ENCODE peak calls at places on chromosomes 13 and 19, in eight cellular contexts. K is C1 segment of cervical spinal cord; M is foreskin fibroblast; E is psoas muscle; X is stimulated activated CD4-positive, alpha-beta T cell treated with anti-CD3 and anti-CD28 coated beads, Interleukin-15, amount 100 ng/mL, for 1 hour; N is T-helper 2 cell; T is ovary; Y is stimulated activated CD8-positive, alpha-beta memory T cell treated with anti-CD3 and anti-CD28 coated beads, Interleukin-2, amount 100 ng/mL, for 48 hours. V is an unnamed sample.

GRCh38 chr13:72290962-72291681 is 424.1 kb upstream of the DACH1 start:
- DNase-seq in K (no peak), M (peak), E (no peak), X (no peak), N (no peak), T (no peak), Y (no peak), V (no peak)

GRCh38 chr13:111974065-111974640 is 92.8 kb upstream of the SOX1 start:
- DNase-seq in K (no peak), M (no peak), E (no peak), X (no peak), N (no peak), T (no peak), Y (no peak), V (no peak)

GRCh38 chr19:4575978-4576933 is 16.8 kb upstream of the SEMA6B start:
- DNase-seq in K (no peak), M (peak), E (peak), X (peak), N (peak), T (peak), Y (peak), V (peak)

GRCh38 chr13:43835701-43836100 is 43.8 kb downstream of the CCDC122 start:
- DNase-seq in K (no peak), M (peak), E (no peak), X (no peak), N (no peak), T (no peak), Y (no peak), V (no peak)

GRCh38 chr19:5193192-5193591 is 147.4 kb downstream of the PTPRS start:
- DNase-seq in K (no peak), M (no peak), E (no peak), X (no peak), N (no peak), T (no peak), Y (no peak), V (no peak)

GRCh38 chr19:3604987-3605343 is 1.7 kb downstream of the TBXA2R start:
- DNase-seq in K (no peak), M (no peak), E (no peak), X (no peak), N (no peak), T (no peak), Y (no peak), V (no peak)

GRCh38 chr19:1055028-1055425 is 11.9 kb upstream of the ARHGAP45 start:
- DNase-seq in K (no peak), M (no peak), E (no peak), X (no peak), N (no peak), T (no peak), Y (no peak), V (no peak)

GRCh38 chr19:38386300-38386967 is 1.4 kb downstream of the GGN start:
- DNase-seq in K (no peak), M (peak), E (peak), X (no peak), N (no peak), T (no peak), Y (no peak), V (no peak)

GRCh38 chr19:18629166-18630088 is 7.4 kb upstream of the KLHL26 start:
- DNase-seq in K (no peak), M (peak), E (peak), X (no peak), N (no peak), T (no peak), Y (no peak), V (no peak)

GRCh38 chr13:112209731-112210130 is 142.8 kb downstream of the SOX1 start:
- DNase-seq in K (no peak), M (no peak), E (no peak), X (no peak), N (no peak), T (no peak), Y (no peak), V (no peak)

GRCh38 chr13:33139186-33139585 is 123.0 kb downstream of the KL start:
- DNase-seq in K (no peak), M (no peak), E (peak), X (no peak), N (no peak), T (no peak), Y (no peak), V (no peak)

GRCh38 chr19:41811981-41812380 is 15.6 kb downstream of the CEACAM3 start:
- DNase-seq in K (no peak), M (no peak), E (no peak), X (no peak), N (no peak), T (no peak), Y (no peak), V (no peak)

GRCh38 chr19:55257461-55258411 is 1.1 kb downstream of the PPP6R1 start:
- DNase-seq in K (no peak), M (peak), E (peak), X (no peak), N (no peak), T (no peak), Y (no peak), V (no peak)

GRCh38 chr13:22839554-22840286 is 341.1 kb upstream of the SGCG start:
- DNase-seq in K (no peak), M (no peak), E (no peak), X (no peak), N (no peak), T (no peak), Y (no peak), V (no peak)

GRCh38 chr19:56348289-56348877 is 33.7 kb upstream of the ZSCAN5A start:
- DNase-seq in K (no peak), M (peak), E (no peak), X (no peak), N (no peak), T (no peak), Y (no peak), V (no peak)

GRCh38 chr19:53511933-53512374 is 26.0 kb upstream of the ZNF331 start:
- DNase-seq in K (no peak), M (peak), E (peak), X (peak), N (no peak), T (peak), Y (peak), V (no peak)